ENCODE peak calls at places on chromosomes 13 and 19, in nine cellular contexts. One of them, this sample, is unnamed.

GRCh38 chr19:17654993-17655392 is 33.2 kb downstream of the UNC13A start:
- DNase-seq in AG04450: no peak
- DNase-seq in germinal center: peak
- DNase-seq in psoas muscle: peak
- DNase-seq in activated CD8-positive, alpha-beta memory T cell treated with anti-CD3 and anti-CD28 coated beads for 1 hour: no peak
- DNase-seq in GM23248: no peak
- DNase-seq in caudate nucleus: no peak
- DNase-seq in tibial artery: no peak
- DNase-seq in stimulated activated CD4-positive, alpha-beta T cell treated with anti-CD3 and anti-CD28 coated beads, Interleukin-4, amount 100 ng/mL, for 1 hour: no peak
- DNase-seq in this sample: no peak

GRCh38 chr19:55467236-55468053 is 2.9 kb upstream of the C19orf85 start:
- DNase-seq in AG04450: no peak
- DNase-seq in germinal center: peak
- DNase-seq in psoas muscle: peak
- DNase-seq in activated CD8-positive, alpha-beta memory T cell treated with anti-CD3 and anti-CD28 coated beads for 1 hour: peak
- DNase-seq in GM23248: peak
- DNase-seq in caudate nucleus: peak
- DNase-seq in tibial artery: peak
- DNase-seq in stimulated activated CD4-positive, alpha-beta T cell treated with anti-CD3 and anti-CD28 coated beads, Interleukin-4, amount 100 ng/mL, for 1 hour: peak
- DNase-seq in this sample: peak

GRCh38 chr19:3979289-3979673 is 6.0 kb downstream of the EEF2 start:
- DNase-seq in AG04450: no peak
- DNase-seq in germinal center: no peak
- DNase-seq in psoas muscle: no peak
- DNase-seq in activated CD8-positive, alpha-beta memory T cell treated with anti-CD3 and anti-CD28 coated beads for 1 hour: no peak
- DNase-seq in GM23248: peak
- DNase-seq in caudate nucleus: no peak
- DNase-seq in tibial artery: no peak
- DNase-seq in stimulated activated CD4-positive, alpha-beta T cell treated with anti-CD3 and anti-CD28 coated beads, Interleukin-4, amount 100 ng/mL, for 1 hour: no peak
- DNase-seq in this sample: no peak

GRCh38 chr19:31292639-31293185 is 56.5 kb downstream of the TSHZ3 start:
- DNase-seq in AG04450: no peak
- DNase-seq in germinal center: no peak
- DNase-seq in psoas muscle: no peak
- DNase-seq in activated CD8-positive, alpha-beta memory T cell treated with anti-CD3 and anti-CD28 coated beads for 1 hour: no peak
- DNase-seq in GM23248: no peak
- DNase-seq in caudate nucleus: no peak
- DNase-seq in tibial artery: no peak
- DNase-seq in stimulated activated CD4-positive, alpha-beta T cell treated with anti-CD3 and anti-CD28 coated beads, Interleukin-4, amount 100 ng/mL, for 1 hour: no peak
- DNase-seq in this sample: no peak

GRCh38 chr19:13095934-13096890 is 6.4 kb downstream of the LYL1 start:
- DNase-seq in AG04450: no peak
- DNase-seq in germinal center: no peak
- DNase-seq in psoas muscle: no peak
- DNase-seq in activated CD8-positive, alpha-beta memory T cell treated with anti-CD3 and anti-CD28 coated beads for 1 hour: no peak
- DNase-seq in GM23248: no peak
- DNase-seq in caudate nucleus: no peak
- DNase-seq in tibial artery: no peak
- DNase-seq in stimulated activated CD4-positive, alpha-beta T cell treated with anti-CD3 and anti-CD28 coated beads, Interleukin-4, amount 100 ng/mL, for 1 hour: no peak
- DNase-seq in this sample: peak

GRCh38 chr19:33861950-33862349 is 65.3 kb downstream of the KCTD15 start:
- DNase-seq in AG04450: no peak
- DNase-seq in germinal center: no peak
- DNase-seq in psoas muscle: no peak
- DNase-seq in activated CD8-positive, alpha-beta memory T cell treated with anti-CD3 and anti-CD28 coated beads for 1 hour: no peak
- DNase-seq in GM23248: no peak
- DNase-seq in caudate nucleus: no peak
- DNase-seq in tibial artery: no peak
- DNase-seq in stimulated activated CD4-positive, alpha-beta T cell treated with anti-CD3 and anti-CD28 coated beads, Interleukin-4, amount 100 ng/mL, for 1 hour: no peak
- DNase-seq in this sample: no peak

GRCh38 chr13:50129923-50130685 is 114.9 kb downstream of the KCNRG start:
- DNase-seq in AG04450: no peak
- DNase-seq in germinal center: peak
- DNase-seq in psoas muscle: peak
- DNase-seq in activated CD8-positive, alpha-beta memory T cell treated with anti-CD3 and anti-CD28 coated beads for 1 hour: no peak
- DNase-seq in GM23248: peak
- DNase-seq in caudate nucleus: no peak
- DNase-seq in tibial artery: peak
- DNase-seq in stimulated activated CD4-positive, alpha-beta T cell treated with anti-CD3 and anti-CD28 coated beads, Interleukin-4, amount 100 ng/mL, for 1 hour: peak
- DNase-seq in this sample: peak

GRCh38 chr13:49587311-49587847 is 2.0 kb upstream of the RCBTB1 start:
- DNase-seq in AG04450: no peak
- DNase-seq in germinal center: no peak
- DNase-seq in psoas muscle: no peak
- DNase-seq in activated CD8-positive, alpha-beta memory T cell treated with anti-CD3 and anti-CD28 coated beads for 1 hour: no peak
- DNase-seq in GM23248: peak
- DNase-seq in caudate nucleus: no peak
- DNase-seq in tibial artery: no peak
- DNase-seq in stimulated activated CD4-positive, alpha-beta T cell treated with anti-CD3 and anti-CD28 coated beads, Interleukin-4, amount 100 ng/mL, for 1 hour: no peak
- DNase-seq in this sample: no peak

GRCh38 chr19:17607936-17608335 is 52.5 kb downstream of the COLGALT1 start:
- DNase-seq in AG04450: no peak
- DNase-seq in germinal center: no peak
- DNase-seq in psoas muscle: no peak
- DNase-seq in activated CD8-positive, alpha-beta memory T cell treated with anti-CD3 and anti-CD28 coated beads for 1 hour: no peak
- DNase-seq in GM23248: no peak
- DNase-seq in caudate nucleus: no peak
- DNase-seq in tibial artery: no peak
- DNase-seq in stimulated activated CD4-positive, alpha-beta T cell treated with anti-CD3 and anti-CD28 coated beads, Interleukin-4, amount 100 ng/mL, for 1 hour: no peak
- DNase-seq in this sample: no peak

GRCh38 chr19:5936308-5936980 is 22.4 kb downstream of the CAPS start:
- DNase-seq in AG04450: no peak
- DNase-seq in germinal center: no peak
- DNase-seq in psoas muscle: no peak
- DNase-seq in activated CD8-positive, alpha-beta memory T cell treated with anti-CD3 and anti-CD28 coated beads for 1 hour: no peak
- DNase-seq in GM23248: no peak
- DNase-seq in caudate nucleus: no peak
- DNase-seq in tibial artery: no peak
- DNase-seq in stimulated activated CD4-positive, alpha-beta T cell treated with anti-CD3 and anti-CD28 coated beads, Interleukin-4, amount 100 ng/mL, for 1 hour: no peak
- DNase-seq in this sample: no peak

This sample was measured in endothelial cell.